ENCODE peak calls at places on chromosomes 6 and 20, in four cellular contexts. Y is fibroblast of mammary gland, H is GM04503, A is ELF-1. D is an unnamed sample.

GRCh38 chr6:161227004-161227950 is 46.6 kb downstream of the AGPAT4 start:
- DNase-seq in Y (peak; percentile 51), A (no peak), H (no peak), D (no peak)

GRCh38 chr20:20364016-20364746 is 3.7 kb upstream of the INSM1 start:
- DNase-seq in Y (no peak), A (peak; percentile 90), H (no peak), D (no peak)

GRCh38 chr20:38227578-38228360 is 32.8 kb downstream of the KIAA1755 start:
- DNase-seq in Y (no peak), H (no peak), A (no peak), D (no peak)

GRCh38 chr6:117976030-117976651 is 69.1 kb downstream of the SLC35F1 start:
- DNase-seq in A (peak; percentile 13), Y (peak; percentile 56), H (no peak), D (no peak)

GRCh38 chr6:57248311-57248895 is 26.3 kb upstream of the RAB23 start:
- DNase-seq in H (no peak), Y (no peak), A (no peak), D (no peak)

GRCh38 chr6:167717455-167717854 is 109.3 kb upstream of the AFDN start:
- DNase-seq in H (no peak), A (no peak), Y (no peak), D (no peak)

GRCh38 chr6:24126586-24127192 is 674 bp downstream of the NRSN1 start:
- DNase-seq in Y (peak; percentile 55), A (peak; percentile 88), H (no peak), D (no peak)

GRCh38 chr20:51094221-51094620 is 71.3 kb upstream of the KCNG1 start:
- DNase-seq in Y (no peak), A (peak; percentile 33), H (no peak), D (no peak)

GRCh38 chr6:153301602-153302001 is 170.5 kb upstream of the RGS17 start:
- DNase-seq in Y (no peak), H (no peak), A (no peak), D (no peak)

GRCh38 chr6:133697666-133698065 is 191.2 kb upstream of the TCF21 start:
- DNase-seq in A (no peak), Y (peak; percentile 66), H (no peak), D (no peak)

GRCh38 chr6:39937686-39938333 is 3.5 kb upstream of the MOCS1 start:
- DNase-seq in H (no peak), Y (no peak), A (no peak), D (no peak)

GRCh38 chr6:120260713-120261112 is 911.2 kb upstream of the MAN1A1 start:
- DNase-seq in A (no peak), H (no peak), Y (no peak), D (no peak)

GRCh38 chr6:107704377-107705013 is 119.6 kb downstream of the SCML4 start:
- DNase-seq in A (peak; percentile 34), Y (peak; percentile 74), H (no peak), D (no peak)

GRCh38 chr20:24948939-24949679 is at the start of gene CST7:
- DNase-seq in A (no peak), Y (no peak), H (no peak), D (peak; percentile 86)

GRCh38 chr20:45322952-45323383 is 14.9 kb upstream of the MATN4 start:
- DNase-seq in A (peak; percentile 51), Y (peak; percentile 37), H (no peak), D (no peak)

GRCh38 chr6:137297887-137298286 is 78.7 kb upstream of the IFNGR1 start:
- DNase-seq in Y (peak; percentile 58), H (no peak), A (peak; percentile 80), D (no peak)

GRCh38 chr6:2940010-2940850 is 31.1 kb downstream of the SERPINB6 start:
- DNase-seq in A (no peak), H (no peak), Y (no peak), D (peak; percentile 82)

GRCh38 chr20:59988141-59988540 is 29.9 kb downstream of the CDH26 start:
- DNase-seq in A (no peak), H (no peak), Y (peak; percentile 18), D (no peak)

GRCh38 chr6:156910938-156911337 is 133.8 kb downstream of the ARID1B start:
- DNase-seq in A (no peak), H (no peak), Y (peak; percentile 51), D (no peak)

GRCh38 chr6:150328744-150329400 is 39.9 kb upstream of the IYD start:
- DNase-seq in Y (no peak), H (no peak), A (no peak), D (no peak)

GRCh38 chr6:149334201-149334600 is 16.7 kb downstream of the TAB2 start:
- DNase-seq in Y (peak; percentile 69), H (no peak), A (no peak), D (no peak)

GRCh38 chr6:165991341-165991740 is 176.3 kb downstream of the TBXT start:
- DNase-seq in Y (no peak), H (no peak), A (no peak), D (no peak)

GRCh38 chr6:131602913-131603312 is 25.1 kb downstream of the MED23 start:
- DNase-seq in Y (peak; percentile 92), A (no peak), H (peak; percentile 71), D (no peak)

GRCh38 chr20:24653306-24653705 is 183.9 kb downstream of the SYNDIG1 start:
- DNase-seq in A (peak; percentile 29), Y (no peak), H (no peak), D (no peak)

GRCh38 chr6:12075067-12075563 is 63.0 kb downstream of the HIVEP1 start:
- DNase-seq in A (no peak), H (no peak), Y (peak; percentile 21), D (no peak)

GRCh38 chr6:133504761-133505160 is 263.6 kb downstream of the EYA4 start:
- DNase-seq in H (no peak), A (no peak), Y (no peak), D (no peak)

GRCh38 chr20:63314015-63314471 is 21.1 kb downstream of the COL20A1 start:
- DNase-seq in A (no peak), H (no peak), Y (no peak), D (no peak)

GRCh38 chr20:11373391-11373790 is 544.3 kb upstream of the BTBD3 start:
- DNase-seq in H (no peak), A (no peak), Y (no peak), D (no peak)

GRCh38 chr6:33344771-33345697 is 27.5 kb upstream of the ZBTB22 start:
- DNase-seq in Y (peak; percentile 75), H (peak; percentile 31), A (peak; percentile 81), D (peak; percentile 63)

GRCh38 chr6:112806163-112806900 is 459.2 kb downstream of the RFPL4B start:
- DNase-seq in Y (peak; percentile 50), A (no peak), H (peak; percentile 15), D (no peak)

GRCh38 chr20:58199469-58199868 is 29.0 kb downstream of the ANKRD60 start:
- DNase-seq in Y (no peak), H (no peak), A (no peak), D (no peak)

GRCh38 chr6:39929733-39930461 is 4.4 kb downstream of the MOCS1 start:
- DNase-seq in A (no peak), H (peak; percentile 27), Y (peak; percentile 46), D (no peak)

GRCh38 chr20:62953167-62953838 is 794 bp downstream of the SLC17A9 start:
- DNase-seq in A (no peak), Y (no peak), H (no peak), D (no peak)